ENCODE peak calls at places on chromosomes 1 and 21, in six cellular contexts. H is cardiac muscle cell; F is GM04503; L is GF-D8; Y is activated naive CD4-positive, alpha-beta T cell treated with anti-CD3 and anti-CD28 coated beads, Interleukin-2, amount 10 ng/mL, durations not matched to agents 7 days and 5 days; D is kidney epithelial cell. Q is an unnamed sample.

GRCh38 chr1:26664802-26665201 is 31.0 kb upstream of the ARID1A start:
- DNase-seq in H (no peak), F (no peak), L (no peak), Y (no peak), D (no peak), Q (no peak)

GRCh38 chr1:181806791-181807190 is 254.7 kb downstream of the ZNF648 start:
- DNase-seq in H (no peak), F (no peak), L (no peak), Y (no peak), D (no peak), Q (no peak)

GRCh38 chr1:222243902-222244301 is 304.0 kb downstream of the HHIPL2 start:
- DNase-seq in H (no peak), F (no peak), L (no peak), Y (no peak), D (peak), Q (no peak)

GRCh38 chr1:212525479-212526110 is 83.0 kb upstream of the ATF3 start:
- DNase-seq in H (no peak), F (peak), L (no peak), Y (no peak), D (no peak), Q (no peak)

GRCh38 chr1:178192686-178193085 is 98.8 kb downstream of the RASAL2 start:
- DNase-seq in H (peak), F (peak), L (peak), Y (no peak), D (peak), Q (no peak)

GRCh38 chr1:56409112-56409691 is 170.2 kb downstream of the PLPP3 start:
- DNase-seq in H (no peak), F (no peak), L (no peak), Y (no peak), D (no peak), Q (no peak)

GRCh38 chr1:83839566-83840173 is 159.3 kb downstream of the TTLL7 start:
- DNase-seq in H (peak), F (no peak), L (no peak), Y (no peak), D (no peak), Q (peak)

GRCh38 chr1:182668633-182669032 is 15.8 kb downstream of the RGS8 start:
- DNase-seq in H (no peak), F (no peak), L (no peak), Y (no peak), D (no peak), Q (no peak)

GRCh38 chr1:234782057-234782800 is 172.3 kb upstream of the IRF2BP2 start:
- DNase-seq in H (no peak), F (no peak), L (no peak), Y (no peak), D (no peak), Q (no peak)

GRCh38 chr1:29824025-29824424 is 587.7 kb downstream of the PTPRU start:
- DNase-seq in H (no peak), F (no peak), L (no peak), Y (no peak), D (no peak), Q (no peak)

GRCh38 chr1:167955915-167956314 is 19.0 kb upstream of the MPC2 start:
- DNase-seq in H (no peak), F (no peak), L (no peak), Y (no peak), D (no peak), Q (no peak)

GRCh38 chr1:148318123-148318899 is 164.8 kb downstream of the PPIAL4G start:
- DNase-seq in H (peak), F (no peak), L (peak), Y (peak), D (no peak), Q (no peak)

GRCh38 chr21:37396855-37397254 is 30.3 kb downstream of the DYRK1A start:
- DNase-seq in H (no peak), F (no peak), L (no peak), Y (no peak), D (no peak), Q (no peak)

GRCh38 chr1:20732071-20732587 is 374 bp downstream of the SH2D5 start:
- DNase-seq in H (peak), F (no peak), L (no peak), Y (peak), D (no peak), Q (no peak)

Q was measured in BJ.